ENCODE peak calls at places on chromosomes 3 and 15, in four cellular contexts. One of them, this sample, is unnamed.

GRCh38 chr3:65669163-65669875 is 369.4 kb downstream of the MAGI1 start:
- DNase-seq in ovary: no peak
- DNase-seq in astrocyte of the spinal cord: peak
- DNase-seq in cardiac muscle cell: peak
- DNase-seq in this sample: no peak

GRCh38 chr3:56801151-56801596 is 575 bp downstream of the ARHGEF3 start:
- DNase-seq in ovary: no peak
- DNase-seq in astrocyte of the spinal cord: no peak
- DNase-seq in cardiac muscle cell: no peak
- DNase-seq in this sample: no peak

GRCh38 chr3:123202451-123202850 is 708 bp downstream of the SEC22A start:
- DNase-seq in ovary: no peak
- DNase-seq in astrocyte of the spinal cord: peak
- DNase-seq in cardiac muscle cell: no peak
- DNase-seq in this sample: no peak

GRCh38 chr15:99719096-99719541 is 14.1 kb downstream of the LYSMD4 start:
- DNase-seq in ovary: no peak
- DNase-seq in astrocyte of the spinal cord: peak
- DNase-seq in cardiac muscle cell: peak
- DNase-seq in this sample: no peak

GRCh38 chr15:50791537-50791885 is 26.0 kb upstream of the SPPL2A start:
- DNase-seq in ovary: no peak
- DNase-seq in astrocyte of the spinal cord: no peak
- DNase-seq in cardiac muscle cell: no peak
- DNase-seq in this sample: no peak

GRCh38 chr15:71440479-71441071 is 325.3 kb downstream of the THSD4 start:
- DNase-seq in ovary: no peak
- DNase-seq in astrocyte of the spinal cord: peak
- DNase-seq in cardiac muscle cell: peak
- DNase-seq in this sample: no peak

GRCh38 chr3:25495726-25496125 is 67.7 kb downstream of the RARB start:
- DNase-seq in ovary: no peak
- DNase-seq in astrocyte of the spinal cord: no peak
- DNase-seq in cardiac muscle cell: peak
- DNase-seq in this sample: no peak

GRCh38 chr15:29571728-29572454 is 250.4 kb downstream of the TJP1 start:
- DNase-seq in ovary: no peak
- DNase-seq in astrocyte of the spinal cord: peak
- DNase-seq in cardiac muscle cell: peak
- DNase-seq in this sample: no peak

GRCh38 chr3:129576514-129577345 is 29.7 kb downstream of the PLXND1 start:
- DNase-seq in ovary: no peak
- DNase-seq in astrocyte of the spinal cord: no peak
- DNase-seq in cardiac muscle cell: no peak
- DNase-seq in this sample: no peak

GRCh38 chr3:141408596-141408995 is 40.3 kb downstream of the ZBTB38 start:
- DNase-seq in ovary: no peak
- DNase-seq in astrocyte of the spinal cord: no peak
- DNase-seq in cardiac muscle cell: no peak
- DNase-seq in this sample: no peak

GRCh38 chr3:73716418-73716817 is 91.7 kb upstream of the PDZRN3 start:
- DNase-seq in ovary: no peak
- DNase-seq in astrocyte of the spinal cord: peak
- DNase-seq in cardiac muscle cell: peak
- DNase-seq in this sample: no peak

GRCh38 chr3:189430166-189430565 is 201.0 kb upstream of the TP63 start:
- DNase-seq in ovary: no peak
- DNase-seq in astrocyte of the spinal cord: no peak
- DNase-seq in cardiac muscle cell: no peak
- DNase-seq in this sample: no peak

GRCh38 chr3:157649511-157649910 is 146.3 kb upstream of the VEPH1 start:
- DNase-seq in ovary: no peak
- DNase-seq in astrocyte of the spinal cord: no peak
- DNase-seq in cardiac muscle cell: no peak
- DNase-seq in this sample: no peak

GRCh38 chr3:110526732-110527727 is 544.6 kb upstream of the NECTIN3 start:
- DNase-seq in ovary: no peak
- DNase-seq in astrocyte of the spinal cord: peak
- DNase-seq in cardiac muscle cell: peak
- DNase-seq in this sample: no peak

GRCh38 chr3:55405436-55405835 is 81.7 kb downstream of the WNT5A start:
- DNase-seq in ovary: no peak
- DNase-seq in astrocyte of the spinal cord: peak
- DNase-seq in cardiac muscle cell: peak
- DNase-seq in this sample: no peak

GRCh38 chr15:73982251-73982962 is 9.7 kb downstream of the STOML1 start:
- DNase-seq in ovary: peak
- DNase-seq in astrocyte of the spinal cord: peak
- DNase-seq in cardiac muscle cell: peak
- DNase-seq in this sample: peak

GRCh38 chr3:101870138-101870537 is 20.8 kb downstream of the NFKBIZ start:
- DNase-seq in ovary: no peak
- DNase-seq in astrocyte of the spinal cord: no peak
- DNase-seq in cardiac muscle cell: no peak
- DNase-seq in this sample: no peak

GRCh38 chr3:123421353-123422174 is 27.3 kb downstream of the ADCY5 start:
- DNase-seq in ovary: peak
- DNase-seq in astrocyte of the spinal cord: no peak
- DNase-seq in cardiac muscle cell: peak
- DNase-seq in this sample: no peak

GRCh38 chr15:69412274-69412673 is 1.9 kb upstream of the KIF23 start:
- DNase-seq in ovary: no peak
- DNase-seq in astrocyte of the spinal cord: no peak
- DNase-seq in cardiac muscle cell: no peak
- DNase-seq in this sample: no peak
- H3K4me3 ChIP-seq in ovary: no peak
- H3K4me3 ChIP-seq in astrocyte of the spinal cord: no peak
- H3K4me3 ChIP-seq in cardiac muscle cell: no peak
- H3K4me3 ChIP-seq in this sample: peak

DNA sequence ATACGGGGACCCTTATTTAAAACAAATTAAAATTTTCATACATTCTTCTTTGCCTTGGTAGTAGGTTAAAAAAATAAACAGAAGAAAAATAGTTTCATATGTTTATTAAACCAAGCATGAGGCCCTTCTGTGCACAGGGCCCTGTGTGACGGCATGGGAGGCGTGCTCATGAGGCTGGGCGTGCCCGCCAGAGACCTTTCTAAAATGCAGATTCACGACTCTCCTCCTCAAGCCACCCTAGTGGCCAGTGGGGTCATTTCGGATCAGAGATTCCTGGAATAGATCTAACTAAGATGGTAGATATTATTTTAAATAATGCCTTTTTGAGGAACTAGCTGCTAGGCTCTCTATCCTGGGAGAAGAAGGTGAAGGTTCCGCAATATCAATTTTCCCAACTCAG is 35.3 kb downstream of the MASP1 start:
- DNase-seq in ovary: no peak
- DNase-seq in astrocyte of the spinal cord: no peak
- DNase-seq in cardiac muscle cell: no peak
- DNase-seq in this sample: no peak
- TF ChIP-seq CTCF in ovary: no peak
- TF ChIP-seq CTCF in astrocyte of the spinal cord: no peak
- TF ChIP-seq CTCF in cardiac muscle cell: no peak
- TF ChIP-seq CTCF in this sample: no peak

DNA sequence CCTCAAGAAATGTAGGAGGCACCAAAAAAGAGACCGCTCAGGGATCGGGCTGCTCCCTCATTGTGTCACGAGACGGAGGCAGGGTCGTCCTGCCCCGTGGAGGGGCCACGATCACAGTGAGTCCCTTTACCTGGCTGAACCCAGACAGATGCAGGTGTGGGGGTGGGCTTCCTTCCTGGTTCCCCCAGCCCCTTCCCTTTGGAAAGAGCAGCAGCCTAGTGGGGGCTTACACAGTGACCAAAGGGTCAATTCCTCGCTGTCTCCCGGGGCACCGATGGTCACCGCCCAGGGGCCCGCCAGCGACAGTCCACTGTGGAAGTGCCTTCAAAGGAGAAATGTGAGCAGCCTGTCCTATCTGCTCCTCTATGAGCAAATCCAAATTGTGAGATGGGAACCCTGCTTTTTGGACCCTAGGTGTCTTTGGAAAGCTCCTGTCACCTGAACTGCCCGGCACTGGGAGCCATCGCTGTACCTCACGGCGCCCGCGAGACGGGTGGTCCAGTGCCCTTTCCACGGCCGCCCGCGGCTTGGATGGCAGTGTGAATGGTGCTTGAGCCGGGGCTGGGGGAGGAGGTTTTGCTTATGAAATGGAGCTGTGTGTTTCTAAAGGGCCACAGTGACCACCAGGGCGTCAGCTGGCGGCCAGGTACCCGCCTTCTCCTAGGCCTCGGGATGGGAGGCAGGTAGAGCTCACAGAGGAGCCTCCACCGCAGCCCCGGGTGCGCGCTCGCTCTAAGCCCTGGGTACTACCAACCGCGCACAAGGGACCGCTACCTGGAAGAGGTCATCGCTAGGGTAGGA is 155.7 kb downstream of the KLF13 start:
- DNase-seq in ovary: no peak
- DNase-seq in astrocyte of the spinal cord: no peak
- DNase-seq in cardiac muscle cell: no peak
- DNase-seq in this sample: peak
- H3K4me3 ChIP-seq in ovary: no peak
- H3K4me3 ChIP-seq in astrocyte of the spinal cord: no peak
- H3K4me3 ChIP-seq in cardiac muscle cell: no peak
- H3K4me3 ChIP-seq in this sample: no peak

GRCh38 chr15:27059610-27060202 is 88.7 kb downstream of the GABRG3 start:
- DNase-seq in ovary: no peak
- DNase-seq in astrocyte of the spinal cord: peak
- DNase-seq in cardiac muscle cell: peak
- DNase-seq in this sample: no peak
- TF ChIP-seq CTCF in ovary: no peak
- TF ChIP-seq CTCF in astrocyte of the spinal cord: peak
- TF ChIP-seq CTCF in cardiac muscle cell: peak
- TF ChIP-seq CTCF in this sample: no peak

GRCh38 chr15:80179025-80179759 is 26.4 kb downstream of the FAH start:
- DNase-seq in ovary: no peak
- DNase-seq in astrocyte of the spinal cord: peak
- DNase-seq in cardiac muscle cell: peak
- DNase-seq in this sample: no peak
- H3K4me3 ChIP-seq in ovary: no peak
- H3K4me3 ChIP-seq in astrocyte of the spinal cord: no peak
- H3K4me3 ChIP-seq in cardiac muscle cell: no peak
- H3K4me3 ChIP-seq in this sample: peak

GRCh38 chr15:77577350-77577749 is 55.4 kb downstream of the LINGO1 start:
- DNase-seq in ovary: no peak
- DNase-seq in astrocyte of the spinal cord: no peak
- DNase-seq in cardiac muscle cell: peak
- DNase-seq in this sample: no peak
- TF ChIP-seq CTCF in ovary: no peak
- TF ChIP-seq CTCF in astrocyte of the spinal cord: no peak
- TF ChIP-seq CTCF in cardiac muscle cell: no peak
- TF ChIP-seq CTCF in this sample: no peak

GRCh38 chr3:127783166-127783565 is 39.1 kb downstream of the MGLL start:
- DNase-seq in ovary: no peak
- DNase-seq in astrocyte of the spinal cord: no peak
- DNase-seq in cardiac muscle cell: no peak
- DNase-seq in this sample: no peak

GRCh38 chr3:127785711-127786265 is 36.5 kb downstream of the MGLL start:
- DNase-seq in ovary: no peak
- DNase-seq in astrocyte of the spinal cord: no peak
- DNase-seq in cardiac muscle cell: no peak
- DNase-seq in this sample: no peak

GRCh38 chr3:127786358-127787070 is 35.8 kb downstream of the MGLL start:
- DNase-seq in ovary: peak
- DNase-seq in astrocyte of the spinal cord: peak
- DNase-seq in cardiac muscle cell: peak
- DNase-seq in this sample: no peak

GRCh38 chr3:127784865-127785710 is 37.2 kb downstream of the MGLL start:
- DNase-seq in ovary: no peak
- DNase-seq in astrocyte of the spinal cord: no peak
- DNase-seq in cardiac muscle cell: no peak
- DNase-seq in this sample: no peak

GRCh38 chr3:127784283-127784682 is 38.0 kb downstream of the MGLL start:
- DNase-seq in ovary: no peak
- DNase-seq in astrocyte of the spinal cord: no peak
- DNase-seq in cardiac muscle cell: no peak
- DNase-seq in this sample: no peak
- H3K4me3 ChIP-seq in ovary: no peak
- H3K4me3 ChIP-seq in astrocyte of the spinal cord: no peak
- H3K4me3 ChIP-seq in cardiac muscle cell: no peak
- H3K4me3 ChIP-seq in this sample: no peak

GRCh38 chr15:48333553-48333952 is 2.3 kb downstream of the DUT start:
- DNase-seq in ovary: no peak
- DNase-seq in astrocyte of the spinal cord: no peak
- DNase-seq in cardiac muscle cell: no peak
- DNase-seq in this sample: no peak

GRCh38 chr15:48332642-48333034 is 1.4 kb downstream of the DUT start:
- DNase-seq in ovary: no peak
- DNase-seq in astrocyte of the spinal cord: no peak
- DNase-seq in cardiac muscle cell: no peak
- DNase-seq in this sample: no peak

GRCh38 chr15:48330045-48330840 is 986 bp upstream of the DUT start:
- DNase-seq in ovary: no peak
- DNase-seq in astrocyte of the spinal cord: peak
- DNase-seq in cardiac muscle cell: peak
- DNase-seq in this sample: no peak

GRCh38 chr15:48331796-48332641 is 790 bp downstream of the DUT start:
- DNase-seq in ovary: peak
- DNase-seq in astrocyte of the spinal cord: no peak
- DNase-seq in cardiac muscle cell: no peak
- DNase-seq in this sample: peak

GRCh38 chr15:48330855-48331795 is at the start of gene DUT:
- DNase-seq in ovary: peak
- DNase-seq in astrocyte of the spinal cord: peak
- DNase-seq in cardiac muscle cell: peak
- DNase-seq in this sample: peak
- TF ChIP-seq CTCF in ovary: peak
- TF ChIP-seq CTCF in astrocyte of the spinal cord: no peak
- TF ChIP-seq CTCF in cardiac muscle cell: no peak
- TF ChIP-seq CTCF in this sample: no peak

GRCh38 chr15:81003023-81003350 is 2.3 kb downstream of the TLNRD1 start:
- DNase-seq in ovary: no peak
- DNase-seq in astrocyte of the spinal cord: no peak
- DNase-seq in cardiac muscle cell: no peak
- DNase-seq in this sample: no peak
- H3K4me3 ChIP-seq in ovary: no peak
- H3K4me3 ChIP-seq in astrocyte of the spinal cord: no peak
- H3K4me3 ChIP-seq in cardiac muscle cell: no peak
- H3K4me3 ChIP-seq in this sample: peak

DNA sequence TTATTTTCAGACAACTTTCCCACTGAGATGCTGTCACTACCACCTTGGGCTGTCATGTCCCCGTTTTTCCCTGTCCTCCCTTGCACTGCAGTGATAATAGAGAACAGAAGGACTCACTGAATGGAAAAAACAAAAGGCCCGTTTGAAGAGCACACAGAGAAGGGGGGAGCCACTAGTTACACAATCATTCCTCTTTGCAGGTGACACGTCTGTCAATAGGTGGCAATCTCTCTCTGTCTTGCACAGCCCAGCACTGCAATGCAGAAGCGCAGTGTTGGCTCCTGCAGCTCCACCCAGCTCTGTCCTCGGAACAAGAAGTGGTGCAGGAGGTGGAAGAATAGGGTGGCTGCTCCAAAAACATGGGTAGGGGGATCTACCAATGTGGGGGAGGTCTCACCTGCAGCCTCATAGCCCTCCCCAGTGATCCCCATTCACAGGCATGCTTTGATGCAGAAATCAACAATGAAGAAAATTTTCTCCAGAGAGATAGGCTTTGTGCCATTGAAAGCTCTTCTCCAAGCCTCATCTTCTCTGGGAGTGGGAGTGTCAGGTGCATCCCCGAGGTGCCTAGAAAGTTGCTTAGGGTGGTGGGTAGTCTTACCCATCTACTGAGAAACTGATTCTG is 31.8 kb downstream of the FSTL1 start:
- DNase-seq in ovary: no peak
- DNase-seq in astrocyte of the spinal cord: no peak
- DNase-seq in cardiac muscle cell: peak
- DNase-seq in this sample: no peak
- TF ChIP-seq CTCF in ovary: no peak
- TF ChIP-seq CTCF in astrocyte of the spinal cord: peak
- TF ChIP-seq CTCF in cardiac muscle cell: peak
- TF ChIP-seq CTCF in this sample: no peak

This sample was measured in coronary artery.